ENCODE peak calls at places on chromosomes 16 and 17, in six cellular contexts. R, T, C, E, A and I are unnamed samples.
A peak's percentile ranks its signal among the peaks of the same experiment; 100 is the strongest.

GRCh38 chr16:1972490-1972877 is 631 bp downstream of the TBL3 start:
- DNase-seq in R (no peak), T (peak; percentile 70), C (no peak), E (peak; percentile 26), A (peak; percentile 16), I (no peak)

GRCh38 chr17:34177642-34178041 is 77.4 kb upstream of the CCL2 start:
- DNase-seq in R (no peak), T (no peak), C (peak; percentile 87), E (peak; percentile 44), A (no peak), I (no peak)

GRCh38 chr16:54655171-54655590 is 275.5 kb upstream of the IRX5 start:
- DNase-seq in R (no peak), T (peak; percentile 71), C (peak; percentile 50), E (peak; percentile 49), A (no peak), I (peak; percentile 26)

GRCh38 chr16:76527244-76527643 is 250.0 kb downstream of the CNTNAP4 start:
- DNase-seq in R (no peak), T (no peak), C (no peak), E (no peak), A (no peak), I (no peak)

GRCh38 chr17:48505788-48506187 is 25.0 kb downstream of the HOXB1 start:
- DNase-seq in R (peak; percentile 41), T (no peak), C (peak; percentile 92), E (peak; percentile 67), A (no peak), I (no peak)

GRCh38 chr17:2854662-2855061 is 58.4 kb downstream of the RAP1GAP2 start:
- DNase-seq in R (peak; percentile 41), T (no peak), C (no peak), E (no peak), A (peak; percentile 41), I (no peak)

GRCh38 chr16:79001156-79001997 is 599.2 kb downstream of the MAF start:
- DNase-seq in R (no peak), T (no peak), C (no peak), E (no peak), A (no peak), I (no peak)

GRCh38 chr16:75080205-75081029 is 36.2 kb downstream of the LDHD start:
- DNase-seq in R (peak; percentile 40), T (no peak), C (peak; percentile 39), E (peak; percentile 78), A (no peak), I (no peak)

GRCh38 chr17:49022391-49022941 is 25.3 kb downstream of the IGF2BP1 start:
- DNase-seq in R (peak; percentile 80), T (no peak), C (peak; percentile 83), E (peak; percentile 77), A (no peak), I (no peak)

GRCh38 chr16:64455275-64455674 is 666.6 kb downstream of the CDH11 start:
- DNase-seq in R (no peak), T (no peak), C (peak; percentile 61), E (peak; percentile 72), A (no peak), I (no peak)

GRCh38 chr16:51940183-51940582 is 606.8 kb downstream of the TOX3 start:
- DNase-seq in R (no peak), T (no peak), C (no peak), E (peak; percentile 3), A (no peak), I (no peak)

GRCh38 chr17:49889500-49889899 is 41.6 kb upstream of the TAC4 start:
- DNase-seq in R (no peak), T (no peak), C (no peak), E (no peak), A (no peak), I (no peak)

GRCh38 chr17:2995362-2995761 is 68.0 kb downstream of the OR1D5 start:
- DNase-seq in R (no peak), T (peak; percentile 34), C (no peak), E (no peak), A (no peak), I (no peak)

GRCh38 chr16:72094266-72094610 is 591 bp downstream of the DHX38 start:
- DNase-seq in R (no peak), T (no peak), C (no peak), E (peak; percentile 14), A (no peak), I (no peak)

GRCh38 chr17:63774141-63774981 is at the start of gene DDX42:
- DNase-seq in R (peak; percentile 56), T (peak; percentile 94), C (peak; percentile 62), E (peak; percentile 67), A (peak; percentile 94), I (peak; percentile 82)

GRCh38 chr16:59899940-59900339 is 1165.8 kb upstream of the GOT2 start:
- DNase-seq in R (no peak), T (no peak), C (no peak), E (no peak), A (no peak), I (no peak)

GRCh38 chr17:37821025-37821713 is 76.3 kb upstream of the HNF1B start:
- DNase-seq in R (no peak), T (no peak), C (no peak), E (no peak), A (no peak), I (no peak)

GRCh38 chr17:38608648-38609047 is 2.9 kb upstream of the SRCIN1 start:
- DNase-seq in R (peak; percentile 52), T (peak; percentile 78), C (no peak), E (no peak), A (peak; percentile 74), I (no peak)

GRCh38 chr17:64154321-64155089 is 24.6 kb upstream of the ERN1 start:
- DNase-seq in R (no peak), T (no peak), C (no peak), E (peak; percentile 13), A (no peak), I (no peak)

GRCh38 chr17:17119533-17119932 is 77.3 kb downstream of the MPRIP start:
- DNase-seq in R (no peak), T (no peak), C (peak; percentile 37), E (peak; percentile 73), A (peak; percentile 66), I (no peak)

GRCh38 chr16:48123104-48123788 is 32.5 kb downstream of the ABCC12 start:
- DNase-seq in R (peak; percentile 97), T (no peak), C (peak; percentile 97), E (peak; percentile 97), A (no peak), I (no peak)

GRCh38 chr16:1991135-1991551 is 1.4 kb downstream of the SYNGR3 start:
- DNase-seq in R (no peak), T (no peak), C (no peak), E (no peak), A (peak; percentile 79), I (no peak)

GRCh38 chr17:15236281-15237105 is 28.6 kb downstream of the PMP22 start:
- DNase-seq in R (no peak), T (no peak), C (no peak), E (no peak), A (no peak), I (no peak)

GRCh38 chr17:76427457-76428231 is 25.3 kb downstream of the UBE2O start:
- DNase-seq in R (no peak), T (no peak), C (peak; percentile 67), E (peak; percentile 63), A (peak; percentile 42), I (no peak)

DNA sequence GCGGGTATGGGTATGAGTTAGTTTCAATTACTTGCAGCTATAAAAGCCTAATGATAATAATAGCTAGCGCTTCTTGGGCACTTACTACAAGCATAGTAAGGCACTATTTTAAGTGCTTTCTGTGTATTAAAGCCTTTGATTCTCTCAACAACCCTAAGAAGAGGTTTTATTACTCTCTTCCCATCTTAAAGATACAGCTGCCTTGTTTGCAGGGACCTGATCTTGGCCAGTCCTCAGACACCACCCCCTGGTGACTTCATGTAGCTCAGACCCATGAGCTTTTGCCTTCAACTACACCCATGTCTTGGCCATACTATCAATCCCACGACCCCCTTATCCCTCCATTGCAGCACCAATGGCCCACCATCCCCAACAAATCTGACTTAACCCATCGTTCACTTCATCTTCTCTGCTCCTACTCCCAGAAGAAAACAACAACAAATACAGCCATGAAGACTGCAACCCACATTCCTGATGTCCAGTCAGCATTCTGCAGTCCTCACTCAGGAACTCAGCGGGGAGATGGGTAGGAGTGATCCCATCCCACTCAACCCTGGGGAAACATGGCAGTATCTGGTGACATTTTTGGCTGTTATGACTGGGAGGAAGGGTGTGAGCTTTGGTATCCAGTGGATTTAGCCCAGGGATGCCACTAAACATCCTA is 4.2 kb downstream of the GGA2 start:
- DNase-seq in R (no peak), T (no peak), C (no peak), E (peak; percentile 48), A (no peak), I (no peak)
- TF ChIP-seq CTCF in R (no peak), T (no peak), C (no peak), E (peak; percentile 32), A (no peak), I (no peak)

GRCh38 chr16:25107466-25107792 is 4.1 kb upstream of the LCMT1 start:
- DNase-seq in R (no peak), T (no peak), C (no peak), E (no peak), A (no peak), I (no peak)

GRCh38 chr16:25110392-25110947 is 1.1 kb upstream of the LCMT1 start:
- DNase-seq in R (no peak), T (no peak), C (no peak), E (peak; percentile 14), A (peak; percentile 24), I (no peak)

GRCh38 chr16:25109643-25110042 is 1.9 kb upstream of the LCMT1 start:
- DNase-seq in R (peak; percentile 92), T (no peak), C (peak; percentile 94), E (peak; percentile 97), A (peak; percentile 81), I (no peak)

GRCh38 chr16:25108054-25108453 is 3.5 kb upstream of the LCMT1 start:
- DNase-seq in R (no peak), T (no peak), C (no peak), E (peak; percentile 7), A (peak; percentile 17), I (no peak)

GRCh38 chr16:25106567-25107465 is 4.7 kb upstream of the LCMT1 start:
- DNase-seq in R (peak; percentile 86), T (peak; percentile 98), C (peak; percentile 86), E (peak; percentile 86), A (peak; percentile 96), I (no peak)
- TF ChIP-seq CTCF in R (no peak), T (peak; percentile 31), C (no peak), E (peak; percentile 34), A (peak; percentile 29), I (no peak)

GRCh38 chr17:8797621-8798175 is 1.5 kb downstream of the MFSD6L start:
- DNase-seq in R (no peak), T (no peak), C (no peak), E (no peak), A (no peak), I (no peak)

GRCh38 chr17:8798176-8799000 is 777 bp downstream of the MFSD6L start:
- DNase-seq in R (no peak), T (no peak), C (no peak), E (no peak), A (no peak), I (no peak)

GRCh38 chr17:8799851-8800212 is 667 bp upstream of the MFSD6L start:
- DNase-seq in R (no peak), T (no peak), C (no peak), E (no peak), A (no peak), I (no peak)

GRCh38 chr17:8800656-8801055 is 1.5 kb upstream of the MFSD6L start:
- DNase-seq in R (no peak), T (no peak), C (no peak), E (no peak), A (no peak), I (no peak)

GRCh38 chr17:8799001-8799850 is at the start of gene MFSD6L:
- DNase-seq in R (peak; percentile 12), T (peak; percentile 75), C (peak; percentile 13), E (peak; percentile 36), A (peak; percentile 81), I (peak; percentile 58)
- TF ChIP-seq CTCF in R (no peak), T (peak; percentile 10), C (no peak), E (no peak), A (peak; percentile 39), I (no peak)

GRCh38 chr17:27259356-27259755 is 34.6 kb upstream of the WSB1 start:
- DNase-seq in R (no peak), T (no peak), C (no peak), E (no peak), A (no peak), I (no peak)
- TF ChIP-seq CTCF in R (no peak), T (no peak), C (no peak), E (no peak), A (no peak), I (no peak)